ENCODE peak calls at places on chromosomes 2 and 18, in four cellular contexts. C is osteocyte, F is right atrium auricular region, L is H9. A is an unnamed sample.

GRCh38 chr2:55141572-55142413 is 90.3 kb downstream of the CLHC1 start:
- DNase-seq in F (no peak), L (no peak), C (no peak), A (no peak)

GRCh38 chr2:74197983-74198460 is 393 bp upstream of the MTHFD2 start:
- DNase-seq in L (no peak), F (no peak), C (no peak), A (no peak)

GRCh38 chr2:143140864-143141637 is 11.8 kb downstream of the ARHGAP15 start:
- DNase-seq in L (no peak), F (no peak), C (no peak), A (no peak)

GRCh38 chr18:12774982-12775381 is 72.1 kb downstream of the PSMG2 start:
- DNase-seq in C (no peak), L (no peak), F (peak; percentile 21), A (no peak)

GRCh38 chr18:56770097-56770496 is 118.9 kb downstream of the WDR7 start:
- DNase-seq in F (no peak), L (no peak), C (no peak), A (no peak)

GRCh38 chr2:48471048-48471474 is 58.9 kb upstream of the STON1 start:
- DNase-seq in C (no peak), L (no peak), F (no peak), A (no peak)

GRCh38 chr2:9665903-9666302 is 35.1 kb upstream of the YWHAQ start:
- DNase-seq in C (no peak), L (no peak), F (no peak), A (no peak)

GRCh38 chr2:184598313-184599053 is at the start of gene ZNF804A:
- DNase-seq in C (peak; percentile 84), F (peak; percentile 67), L (peak; percentile 49), A (peak; percentile 27)

GRCh38 chr2:71281950-71282349 is 49.6 kb upstream of the ZNF638 start:
- DNase-seq in C (no peak), L (no peak), F (no peak), A (no peak)

GRCh38 chr2:83650897-83651296 is 808.2 kb downstream of the SUCLG1 start:
- DNase-seq in L (no peak), C (no peak), F (no peak), A (no peak)

GRCh38 chr18:70172225-70172624 is 33.3 kb downstream of the RTTN start:
- DNase-seq in C (no peak), F (no peak), L (no peak), A (no peak)
- TF ChIP-seq CTCF in C (peak; percentile 58), F (peak; percentile 46), L (peak; percentile 52), A (peak; percentile 46)

GRCh38 chr2:221572821-221573429 is 821 bp upstream of the EPHA4 start:
- DNase-seq in L (peak; percentile 55), C (peak; percentile 87), F (no peak), A (no peak)

GRCh38 chr2:221573430-221574230 is 1.5 kb upstream of the EPHA4 start:
- DNase-seq in L (peak; percentile 91), F (peak; percentile 88), C (peak; percentile 96), A (peak; percentile 68)

GRCh38 chr2:221571108-221571390 is 1.1 kb downstream of the EPHA4 start:
- DNase-seq in C (no peak), L (peak; percentile 35), F (no peak), A (no peak)

GRCh38 chr2:221571391-221572179 is 519 bp downstream of the EPHA4 start:
- DNase-seq in L (no peak), C (no peak), F (no peak), A (no peak)

GRCh38 chr2:221572180-221572820 is at the start of gene EPHA4:
- DNase-seq in F (peak; percentile 88), C (peak; percentile 96), L (peak; percentile 83), A (peak; percentile 71)
- TF ChIP-seq CTCF in F (peak; percentile 56), C (peak; percentile 24), L (no peak), A (no peak)

GRCh38 chr2:98295275-98295674 is 51.0 kb upstream of the CNGA3 start:
- DNase-seq in F (no peak), L (no peak), C (no peak), A (no peak)

GRCh38 chr2:98296435-98296834 is 49.8 kb upstream of the CNGA3 start:
- DNase-seq in L (no peak), F (no peak), C (peak; percentile 30), A (no peak)

GRCh38 chr2:98293931-98294687 is 52.1 kb upstream of the CNGA3 start:
- DNase-seq in L (no peak), C (no peak), F (no peak), A (no peak)

GRCh38 chr2:98294711-98295110 is 51.5 kb upstream of the CNGA3 start:
- DNase-seq in C (no peak), L (no peak), F (no peak), A (no peak)

GRCh38 chr2:98295721-98296414 is 50.4 kb upstream of the CNGA3 start:
- DNase-seq in L (no peak), F (no peak), C (peak; percentile 67), A (no peak)
- TF ChIP-seq CTCF in L (no peak), F (no peak), C (no peak), A (peak; percentile 1)

GRCh38 chr18:22185298-22185697 is 15.9 kb downstream of the GATA6 start:
- DNase-seq in L (peak; percentile 58), F (peak; percentile 77), C (no peak), A (no peak)
- TF ChIP-seq CTCF in L (peak; percentile 51), F (peak; percentile 60), C (no peak), A (no peak)

A was measured in D721Med.